ENCODE peak calls at places on chromosome 15, in seven cellular contexts. B, V, N, Q, A, H and F are unnamed samples.

GRCh38 chr15:62515696-62516395 is 350.8 kb upstream of the C2CD4B start:
- DNase-seq in H (no peak), Q (no peak), B (no peak), N (no peak), A (no peak), V (no peak), F (no peak)

GRCh38 chr15:40893019-40893723 is 1.1 kb upstream of the VPS18 start:
- DNase-seq in A (no peak), B (no peak), N (no peak), H (peak; percentile 88), V (no peak), Q (no peak), F (peak; percentile 80)

GRCh38 chr15:96887730-96888129 is 557.2 kb downstream of the NR2F2 start:
- DNase-seq in V (no peak), N (peak; percentile 3), H (no peak), A (peak; percentile 20), B (no peak), Q (no peak), F (no peak)

GRCh38 chr15:62591842-62592838 is 427.1 kb upstream of the C2CD4B start:
- DNase-seq in N (peak; percentile 53), Q (no peak), H (no peak), V (no peak), A (peak; percentile 53), B (no peak), F (no peak)

GRCh38 chr15:48373855-48374421 is 42.7 kb downstream of the DUT start:
- DNase-seq in Q (no peak), B (no peak), N (peak; percentile 97), V (peak; percentile 48), H (no peak), A (peak; percentile 63), F (peak; percentile 63)

GRCh38 chr15:26929588-26929987 is 41.4 kb upstream of the GABRG3 start:
- DNase-seq in A (no peak), B (no peak), Q (no peak), N (no peak), V (no peak), H (no peak), F (no peak)

GRCh38 chr15:99021027-99021624 is 13.5 kb upstream of the PGPEP1L start:
- DNase-seq in B (no peak), A (no peak), H (no peak), Q (no peak), N (no peak), V (no peak), F (no peak)

GRCh38 chr15:60134609-60135008 is 130.5 kb downstream of the FOXB1 start:
- DNase-seq in B (no peak), H (no peak), N (no peak), A (peak; percentile 32), V (no peak), Q (no peak), F (no peak)

GRCh38 chr15:53811530-53811929 is 52.1 kb upstream of the WDR72 start:
- DNase-seq in H (no peak), N (no peak), A (peak; percentile 30), V (no peak), Q (no peak), B (no peak), F (no peak)

GRCh38 chr15:81268340-81268739 is 55.6 kb downstream of the STARD5 start:
- DNase-seq in V (no peak), H (no peak), A (no peak), Q (no peak), B (no peak), N (no peak), F (no peak)

GRCh38 chr15:100572362-100572983 is 29.5 kb downstream of the LINS1 start:
- DNase-seq in V (no peak), A (peak; percentile 58), Q (no peak), B (no peak), N (no peak), H (no peak), F (no peak)

GRCh38 chr15:76799760-76800159 is 105.4 kb downstream of the SCAPER start:
- DNase-seq in Q (no peak), V (no peak), H (no peak), B (no peak), A (peak; percentile 50), N (peak; percentile 55), F (no peak)

GRCh38 chr15:67133026-67133425 is 67.6 kb downstream of the SMAD3 start:
- DNase-seq in N (no peak), A (no peak), B (no peak), Q (no peak), H (no peak), V (no peak), F (no peak)

GRCh38 chr15:57509965-57510364 is 81.7 kb upstream of the MYZAP start:
- DNase-seq in B (no peak), Q (peak; percentile 30), H (no peak), A (no peak), N (no peak), V (no peak), F (no peak)

GRCh38 chr15:73244333-73244732 is 124.4 kb downstream of the HCN4 start:
- DNase-seq in N (no peak), B (peak; percentile 25), Q (no peak), V (no peak), H (no peak), A (peak; percentile 43), F (no peak)

GRCh38 chr15:85312925-85313324 is 67.5 kb upstream of the AKAP13 start:
- DNase-seq in Q (no peak), V (no peak), A (no peak), N (no peak), B (no peak), H (no peak), F (no peak)

GRCh38 chr15:88636654-88637053 is 2.2 kb upstream of the ISG20 start:
- DNase-seq in H (peak; percentile 69), V (no peak), A (no peak), N (no peak), B (no peak), Q (no peak), F (no peak)

GRCh38 chr15:93037341-93038063 is 51.5 kb downstream of the RGMA start:
- DNase-seq in B (no peak), A (no peak), H (peak; percentile 85), N (peak; percentile 20), Q (no peak), V (peak; percentile 78), F (peak; percentile 72)

GRCh38 chr15:63473999-63474809 is 30.2 kb upstream of the USP3 start:
- DNase-seq in B (peak; percentile 73), Q (peak; percentile 24), H (peak; percentile 77), V (no peak), A (peak; percentile 23), N (peak; percentile 80), F (no peak)

GRCh38 chr15:85757073-85757938 is 37.4 kb downstream of the KLHL25 start:
- DNase-seq in B (no peak), A (no peak), H (peak; percentile 34), Q (peak; percentile 8), N (no peak), V (no peak), F (peak; percentile 61)

GRCh38 chr15:45384700-45385099 is 6.4 kb upstream of the GATM start:
- DNase-seq in N (no peak), H (no peak), V (no peak), Q (no peak), B (no peak), A (no peak), F (no peak)

GRCh38 chr15:51499379-51499976 is 123.1 kb downstream of the DMXL2 start:
- DNase-seq in V (no peak), Q (no peak), H (no peak), N (peak; percentile 20), A (peak; percentile 60), B (no peak), F (no peak)
- TF ChIP-seq CTCF in V (peak; percentile 37), Q (peak; percentile 22), H (peak; percentile 11), N (peak; percentile 57), A (peak; percentile 77), B (peak; percentile 26), F (peak; percentile 94)

DNA sequence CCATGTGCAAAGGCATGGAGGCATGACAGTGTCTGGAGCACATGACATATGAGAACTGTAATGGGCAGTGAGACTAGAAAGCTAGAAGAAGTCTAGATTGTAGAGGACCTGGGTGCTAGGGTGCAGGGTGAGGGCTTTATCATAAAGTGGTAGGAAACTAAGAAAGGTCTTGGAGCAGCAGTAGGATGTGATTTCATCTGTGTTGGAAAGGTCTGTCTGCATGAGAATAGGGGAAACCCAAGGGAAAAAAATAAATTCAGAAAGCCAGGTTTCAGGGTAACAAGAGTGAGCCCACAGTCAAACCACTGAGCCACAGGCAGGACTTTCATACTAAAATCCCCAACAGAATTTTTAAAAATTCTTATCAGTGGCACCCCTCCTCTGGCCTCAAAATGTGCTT is 54.5 kb downstream of the CCDC33 start:
- DNase-seq in V (no peak), H (no peak), N (no peak), Q (no peak), B (no peak), A (no peak), F (no peak)
- H3K4me1 ChIP-seq in V (no peaks in the 10 kb centered on the region), H (peaks cover 4% of the 10 kb centered on the region), N (peaks cover 18% of the 10 kb centered on the region), Q (no peaks in the 10 kb centered on the region), B (no peaks in the 10 kb centered on the region), A (no peaks in the 10 kb centered on the region), F (no peaks in the 10 kb centered on the region)

DNA sequence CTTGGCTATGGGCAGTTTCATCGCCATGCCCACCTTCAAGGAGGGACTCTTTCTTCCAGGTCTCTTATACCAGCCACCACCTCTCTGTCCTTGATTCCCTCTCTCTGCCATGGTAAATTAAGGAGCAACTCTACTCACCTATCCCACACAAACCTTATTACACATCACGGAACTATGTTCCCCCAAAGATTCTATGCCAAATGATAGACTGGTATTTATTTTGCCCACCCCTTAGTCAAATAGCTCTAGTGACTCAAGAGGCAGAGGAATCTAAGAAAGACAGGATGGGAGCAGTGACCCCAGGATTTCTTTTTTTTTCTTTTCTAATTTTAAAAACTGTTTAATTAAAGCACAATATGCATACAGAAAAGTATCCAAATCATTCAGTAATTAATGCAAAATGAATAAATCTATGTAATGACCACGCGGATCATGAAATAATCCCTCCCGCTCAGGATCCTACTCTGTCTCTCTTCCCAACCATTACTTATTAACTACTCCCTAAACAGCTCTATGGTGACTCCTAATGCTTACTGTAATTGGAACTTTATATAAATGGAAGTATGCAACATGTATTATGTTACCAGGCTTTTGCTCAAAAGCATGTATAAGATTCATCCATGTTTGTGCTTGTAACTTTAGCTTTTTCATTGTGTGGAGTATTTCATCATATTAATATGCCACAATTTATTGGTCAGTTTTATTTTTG is 410.8 kb upstream of the RASGRP1 start:
- DNase-seq in Q (no peak), V (no peak), N (no peak), A (peak; percentile 27), H (no peak), B (no peak), F (no peak)
- H3K27ac ChIP-seq in Q (no peak overlapping the region), V (no peak overlapping the region), N (no peak overlapping the region), A (no peak overlapping the region), H (no peak overlapping the region), B (no peak overlapping the region), F (no peak overlapping the region)

DNA sequence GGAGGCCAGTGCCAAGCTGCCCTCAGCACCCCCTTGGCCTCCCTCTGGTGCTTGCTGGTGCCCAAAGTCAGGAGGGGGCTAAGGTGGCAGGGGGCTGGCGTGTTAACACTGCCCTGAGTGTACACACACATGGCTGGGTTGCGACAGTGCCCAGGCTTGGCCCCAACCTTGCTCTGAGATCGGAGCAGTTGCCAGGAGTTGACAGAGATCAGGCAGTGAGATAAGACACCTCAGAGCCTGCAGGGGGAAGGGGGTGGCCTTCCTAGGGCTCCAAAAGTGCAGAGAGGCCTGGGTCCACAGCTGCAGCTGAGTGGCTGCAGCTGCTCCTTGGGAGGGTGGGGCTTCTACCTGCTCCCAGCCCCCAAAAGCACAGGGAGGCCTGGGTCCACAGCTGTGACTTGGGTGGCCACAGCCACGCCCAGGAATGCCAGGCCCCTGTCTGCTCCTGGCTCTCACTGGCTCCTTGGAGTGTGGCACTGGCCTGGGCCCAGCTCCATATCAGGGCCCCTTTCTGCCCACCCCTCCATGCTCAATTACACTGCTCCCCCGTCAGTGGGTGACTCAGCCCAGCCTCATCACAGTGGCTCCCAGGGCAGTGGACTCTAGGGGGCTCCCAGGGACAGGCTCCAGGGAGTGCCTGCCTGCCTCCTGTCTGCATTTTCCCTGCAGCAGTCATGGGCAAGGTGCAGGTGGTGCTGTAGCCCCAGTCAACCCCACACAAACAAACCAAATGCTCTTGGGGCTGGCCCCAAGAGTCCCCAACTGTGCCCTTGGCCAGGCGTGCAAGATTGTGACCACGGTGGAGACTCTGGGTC is 56.4 kb upstream of the C15orf39 start:
- DNase-seq in Q (no peak), N (no peak), A (peak; percentile 79), V (no peak), H (no peak), B (no peak), F (peak; percentile 74)
- TF ChIP-seq CTCF in Q (no peak), N (no peak), A (peak; percentile 54), V (no peak), H (no peak), B (no peak), F (no peak)